ENCODE peak calls at places on chromosome 21, in ten cellular contexts. K, A, L, Y, S, O, D, F, H and Z are unnamed samples.

GRCh38 chr21:45470087-45470515 is 65.1 kb downstream of the COL18A1 start:
- DNase-seq in A (no peak), H (no peak), Y (peak; percentile 53), D (no peak), L (no peak), F (no peak), O (no peak), S (no peak), K (no peak), Z (no peak)

GRCh38 chr21:41975391-41976272 is 21.8 kb upstream of the C2CD2 start:
- DNase-seq in F (no peak), S (no peak), D (no peak), K (peak; percentile 67), L (no peak), A (no peak), Y (no peak), O (no peak), H (no peak), Z (no peak)

GRCh38 chr21:45448810-45449657 is 44.1 kb downstream of the COL18A1 start:
- DNase-seq in S (peak; percentile 94), K (peak; percentile 75), F (no peak), A (no peak), D (no peak), Y (no peak), O (no peak), H (no peak), L (no peak), Z (no peak)

GRCh38 chr21:36162631-36163030 is 6.0 kb downstream of the DOP1B start:
- DNase-seq in A (no peak), F (no peak), S (no peak), D (no peak), H (no peak), Y (no peak), K (peak; percentile 5), O (no peak), L (no peak), Z (no peak)

GRCh38 chr21:45334591-45335081 is 46.9 kb upstream of the POFUT2 start:
- DNase-seq in H (no peak), L (no peak), A (no peak), O (no peak), Y (no peak), D (no peak), K (peak; percentile 42), F (no peak), S (no peak), Z (no peak)

GRCh38 chr21:29914326-29914725 is 25.5 kb downstream of the GRIK1 start:
- DNase-seq in F (no peak), S (no peak), K (no peak), H (no peak), O (no peak), A (no peak), Y (no peak), L (no peak), D (no peak), Z (no peak)

GRCh38 chr21:36881223-36881622 is 85.2 kb downstream of the HLCS start:
- DNase-seq in L (no peak), O (no peak), D (no peak), K (no peak), F (no peak), A (no peak), Y (peak; percentile 19), H (no peak), S (no peak), Z (no peak)

GRCh38 chr21:44331209-44331608 is 8.0 kb downstream of the CFAP410 start:
- DNase-seq in D (no peak), F (no peak), K (no peak), Y (no peak), L (no peak), S (no peak), A (no peak), O (no peak), H (no peak), Z (no peak)

GRCh38 chr21:42107881-42108553 is 36.9 kb downstream of the UMODL1 start:
- DNase-seq in Y (peak; percentile 57), S (peak; percentile 34), O (peak; percentile 41), D (peak; percentile 12), L (peak; percentile 68), H (peak; percentile 91), K (no peak), A (peak; percentile 61), F (peak; percentile 43), Z (no peak)

GRCh38 chr21:36030581-36031189 is 29.6 kb downstream of the SETD4 start:
- DNase-seq in O (no peak), Y (no peak), D (no peak), F (no peak), K (no peak), L (no peak), A (no peak), H (no peak), S (no peak), Z (no peak)

GRCh38 chr21:14591882-14592281 is 45.8 kb upstream of the SAMSN1 start:
- DNase-seq in S (no peak), F (no peak), D (peak; percentile 3), H (no peak), A (peak; percentile 64), Y (peak; percentile 82), L (no peak), O (no peak), K (peak; percentile 80), Z (no peak)

GRCh38 chr21:15895142-15896106 is 165.6 kb downstream of the USP25 start:
- DNase-seq in H (no peak), L (no peak), A (no peak), S (no peak), D (no peak), K (no peak), O (no peak), Y (peak; percentile 42), F (no peak), Z (no peak)

GRCh38 chr21:42340187-42340586 is 10.6 kb downstream of the TFF2 start:
- DNase-seq in S (no peak), A (peak; percentile 11), L (no peak), K (peak; percentile 58), O (no peak), Y (no peak), D (no peak), F (no peak), H (no peak), Z (no peak)

GRCh38 chr21:46667191-46667734 is 31.8 kb downstream of the PRMT2 start:
- DNase-seq in A (no peak), L (peak; percentile 12), H (peak; percentile 51), D (no peak), S (peak; percentile 16), F (no peak), K (no peak), Y (peak; percentile 36), O (no peak), Z (no peak)

GRCh38 chr21:38333290-38334272 is 76.8 kb downstream of the KCNJ15 start:
- DNase-seq in A (no peak), S (no peak), Y (no peak), H (no peak), O (no peak), K (no peak), D (no peak), L (no peak), F (no peak), Z (no peak)

GRCh38 chr21:30315701-30316100 is 4.4 kb downstream of the KRTAP26-1 start:
- DNase-seq in D (no peak), S (no peak), K (no peak), A (no peak), H (no peak), O (no peak), Y (no peak), L (no peak), F (no peak), Z (no peak)

GRCh38 chr21:41848971-41849580 is 30.1 kb downstream of the PRDM15 start:
- DNase-seq in O (no peak), S (no peak), H (no peak), A (no peak), L (no peak), K (no peak), Y (no peak), D (no peak), F (no peak), Z (no peak)

GRCh38 chr21:42614391-42614790 is 39.0 kb upstream of the PDE9A start:
- DNase-seq in L (no peak), S (no peak), D (no peak), F (no peak), K (peak; percentile 25), Y (no peak), O (no peak), A (no peak), H (no peak), Z (no peak)

GRCh38 chr21:33199516-33200217 is 30.1 kb upstream of the IFNAR2 start:
- DNase-seq in S (peak; percentile 88), Y (peak; percentile 93), K (no peak), F (peak; percentile 62), A (peak; percentile 93), L (peak; percentile 81), H (peak; percentile 73), O (peak; percentile 78), D (peak; percentile 63), Z (peak; percentile 88)

GRCh38 chr21:44846485-44847260 is 26.8 kb downstream of the PTTG1IP start:
- DNase-seq in H (peak; percentile 45), L (no peak), S (peak; percentile 48), D (peak; percentile 29), Y (no peak), A (peak; percentile 61), K (peak; percentile 91), F (no peak), O (peak; percentile 54), Z (no peak)

GRCh38 chr21:16942703-16943102 is 570.1 kb upstream of the CXADR start:
- DNase-seq in O (no peak), S (peak; percentile 35), A (no peak), H (no peak), Y (peak; percentile 24), F (no peak), D (no peak), L (no peak), K (no peak), Z (no peak)

GRCh38 chr21:26148071-26148470 is 22.5 kb downstream of the APP start:
- DNase-seq in Y (no peak), A (peak; percentile 52), D (no peak), F (no peak), L (no peak), O (no peak), K (no peak), H (no peak), S (no peak), Z (no peak)

GRCh38 chr21:33998402-33998801 is 75.0 kb upstream of the MRPS6 start:
- DNase-seq in O (no peak), D (no peak), H (no peak), L (no peak), A (no peak), F (no peak), S (no peak), K (no peak), Y (no peak), Z (no peak)

GRCh38 chr21:14582934-14583628 is 37.0 kb upstream of the SAMSN1 start:
- DNase-seq in O (no peak), K (no peak), F (no peak), A (no peak), Y (no peak), H (no peak), L (no peak), S (no peak), D (no peak), Z (no peak)

GRCh38 chr21:33362044-33362555 is 37.3 kb downstream of the IFNAR1 start:
- DNase-seq in H (no peak), D (no peak), L (peak; percentile 89), F (peak; percentile 25), Y (no peak), K (no peak), A (no peak), O (no peak), S (no peak), Z (no peak)

GRCh38 chr21:44785620-44786344 is 15.8 kb downstream of the UBE2G2 start:
- DNase-seq in Y (peak; percentile 51), K (no peak), H (no peak), S (no peak), F (no peak), O (no peak), D (no peak), L (no peak), A (no peak), Z (no peak)

GRCh38 chr21:23968722-23969647 is 1638.3 kb downstream of the MRPL39 start:
- DNase-seq in F (peak; percentile 39), K (no peak), L (peak; percentile 88), D (no peak), Y (peak; percentile 14), A (peak; percentile 59), H (peak; percentile 40), S (no peak), O (peak; percentile 41), Z (no peak)

GRCh38 chr21:41716756-41717155 is 50.1 kb downstream of the RIPK4 start:
- DNase-seq in F (no peak), A (no peak), Y (no peak), S (no peak), O (no peak), L (no peak), K (no peak), H (no peak), D (no peak), Z (no peak)